ENCODE peak calls at places on chromosomes 2 and 18, in four cellular contexts. N is tibial nerve; D is activated CD8-positive, alpha-beta memory T cell treated with anti-CD3 and anti-CD28 coated beads for 1 hour; G is endothelial cell. R is an unnamed sample.

GRCh38 chr2:127649684-127650040 is 3.7 kb downstream of the GPR17 start:
- DNase-seq in D (peak), G (peak), N (peak), R (peak)

GRCh38 chr2:232592687-232593407 is 40.6 kb upstream of the EFHD1 start:
- DNase-seq in N (no peak), D (no peak), G (no peak), R (no peak)

GRCh38 chr2:84197901-84198300 is 261.2 kb downstream of the SUCLG1 start:
- DNase-seq in G (no peak), N (no peak), D (no peak), R (no peak)

GRCh38 chr2:10431797-10432196 is 16.3 kb downstream of the ODC1 start:
- DNase-seq in G (no peak), N (no peak), D (no peak), R (no peak)

GRCh38 chr2:148259674-148260073 is 238.8 kb downstream of the MBD5 start:
- DNase-seq in N (no peak), G (no peak), D (no peak), R (no peak)

GRCh38 chr18:74497308-74497640 is 1.1 kb downstream of the CNDP2 start:
- DNase-seq in G (no peak), N (no peak), D (no peak), R (no peak)

GRCh38 chr18:61992285-61992684 is 99.5 kb upstream of the RNF152 start:
- DNase-seq in G (no peak), D (no peak), N (no peak), R (no peak)

GRCh38 chr18:12324991-12325725 is 17.1 kb downstream of the TUBB6 start:
- DNase-seq in G (no peak), N (no peak), D (no peak), R (no peak)

GRCh38 chr2:177550264-177551200 is 158.0 kb downstream of the AGPS start:
- DNase-seq in N (no peak), D (no peak), G (no peak), R (no peak)

GRCh38 chr2:240138275-240138984 is 2.0 kb downstream of the OTOS start:
- DNase-seq in N (no peak), D (no peak), G (no peak), R (no peak)

GRCh38 chr2:235659767-235660322 is 166.0 kb downstream of the AGAP1 start:
- DNase-seq in D (no peak), N (no peak), G (no peak), R (no peak)

GRCh38 chr18:61893304-61893970 is 630 bp upstream of the RNF152 start:
- DNase-seq in N (no peak), D (no peak), G (peak), R (peak)

GRCh38 chr2:2012505-2012904 is 268.2 kb upstream of the PXDN start:
- DNase-seq in G (no peak), N (no peak), D (no peak), R (no peak)

GRCh38 chr2:86243950-86244733 is 44.9 kb downstream of the MRPL35 start:
- DNase-seq in N (no peak), D (no peak), G (no peak), R (no peak)

GRCh38 chr2:23426284-23426905 is 41.4 kb downstream of the KLHL29 start:
- DNase-seq in G (no peak), D (no peak), N (no peak), R (no peak)

GRCh38 chr2:207693641-207694249 is 17.7 kb upstream of the CCNYL1 start:
- DNase-seq in N (no peak), G (no peak), D (no peak), R (no peak)

GRCh38 chr2:171592026-171592555 is 69.8 kb downstream of the CYBRD1 start:
- DNase-seq in G (no peak), N (no peak), D (no peak), R (no peak)

GRCh38 chr2:178700922-178701342 is 106.3 kb downstream of the TTN start:
- DNase-seq in N (no peak), G (no peak), D (no peak), R (no peak)